ENCODE peak calls at places on chromosomes 13 and 19, in eight cellular contexts. One of them, this sample, is unnamed.

GRCh38 chr19:30135358-30135757 is 193.3 kb downstream of the URI1 start:
- DNase-seq in OCI-LY7: no peak
- DNase-seq in stimulated activated CD4-positive, alpha-beta T cell treated with anti-CD3 and anti-CD28 coated beads, TNF-alpha, amount 100 ng/mL, for 24 hours: no peak
- DNase-seq in MCF 10A: no peak
- DNase-seq in fibroblast of lung: no peak
- DNase-seq in anterior cingulate cortex: no peak
- DNase-seq in EL: no peak
- DNase-seq in cardiac fibroblast: no peak
- DNase-seq in this sample: no peak

GRCh38 chr19:15194938-15195337 is 5.9 kb downstream of the NOTCH3 start:
- DNase-seq in MCF 10A: no peak
- DNase-seq in cardiac fibroblast: peak; percentile 48
- DNase-seq in OCI-LY7: no peak
- DNase-seq in anterior cingulate cortex: peak; percentile 27
- DNase-seq in fibroblast of lung: no peak
- DNase-seq in EL: peak; percentile 42
- DNase-seq in stimulated activated CD4-positive, alpha-beta T cell treated with anti-CD3 and anti-CD28 coated beads, TNF-alpha, amount 100 ng/mL, for 24 hours: no peak
- DNase-seq in this sample: no peak

GRCh38 chr13:69970521-69970920 is 137.1 kb upstream of the ATXN8OS start:
- DNase-seq in MCF 10A: peak; percentile 8
- DNase-seq in cardiac fibroblast: peak; percentile 5
- DNase-seq in EL: no peak
- DNase-seq in anterior cingulate cortex: no peak
- DNase-seq in OCI-LY7: no peak
- DNase-seq in fibroblast of lung: no peak
- DNase-seq in stimulated activated CD4-positive, alpha-beta T cell treated with anti-CD3 and anti-CD28 coated beads, TNF-alpha, amount 100 ng/mL, for 24 hours: no peak
- DNase-seq in this sample: no peak

GRCh38 chr13:106297283-106297682 is 238.2 kb downstream of the EFNB2 start:
- DNase-seq in anterior cingulate cortex: no peak
- DNase-seq in cardiac fibroblast: no peak
- DNase-seq in MCF 10A: no peak
- DNase-seq in stimulated activated CD4-positive, alpha-beta T cell treated with anti-CD3 and anti-CD28 coated beads, TNF-alpha, amount 100 ng/mL, for 24 hours: no peak
- DNase-seq in OCI-LY7: no peak
- DNase-seq in fibroblast of lung: no peak
- DNase-seq in EL: no peak
- DNase-seq in this sample: no peak

GRCh38 chr19:10270180-10270615 is 722 bp upstream of the ICAM1 start:
- DNase-seq in MCF 10A: peak; percentile 25
- DNase-seq in cardiac fibroblast: no peak
- DNase-seq in OCI-LY7: no peak
- DNase-seq in stimulated activated CD4-positive, alpha-beta T cell treated with anti-CD3 and anti-CD28 coated beads, TNF-alpha, amount 100 ng/mL, for 24 hours: no peak
- DNase-seq in fibroblast of lung: no peak
- DNase-seq in EL: peak; percentile 62
- DNase-seq in anterior cingulate cortex: no peak
- DNase-seq in this sample: peak; percentile 35

GRCh38 chr13:108326318-108326717 is 56.8 kb downstream of the TNFSF13B start:
- DNase-seq in anterior cingulate cortex: no peak
- DNase-seq in MCF 10A: no peak
- DNase-seq in OCI-LY7: peak; percentile 66
- DNase-seq in fibroblast of lung: no peak
- DNase-seq in EL: no peak
- DNase-seq in cardiac fibroblast: no peak
- DNase-seq in stimulated activated CD4-positive, alpha-beta T cell treated with anti-CD3 and anti-CD28 coated beads, TNF-alpha, amount 100 ng/mL, for 24 hours: no peak
- DNase-seq in this sample: no peak

GRCh38 chr13:27926644-27927434 is 7.0 kb downstream of the PDX1 start:
- DNase-seq in OCI-LY7: no peak
- DNase-seq in stimulated activated CD4-positive, alpha-beta T cell treated with anti-CD3 and anti-CD28 coated beads, TNF-alpha, amount 100 ng/mL, for 24 hours: no peak
- DNase-seq in cardiac fibroblast: no peak
- DNase-seq in MCF 10A: no peak
- DNase-seq in EL: no peak
- DNase-seq in anterior cingulate cortex: no peak
- DNase-seq in fibroblast of lung: no peak
- DNase-seq in this sample: no peak

GRCh38 chr19:10718205-10719196 is 622 bp downstream of the DNM2 start:
- DNase-seq in anterior cingulate cortex: no peak
- DNase-seq in stimulated activated CD4-positive, alpha-beta T cell treated with anti-CD3 and anti-CD28 coated beads, TNF-alpha, amount 100 ng/mL, for 24 hours: peak; percentile 27
- DNase-seq in cardiac fibroblast: peak; percentile 40
- DNase-seq in EL: no peak
- DNase-seq in fibroblast of lung: peak; percentile 21
- DNase-seq in OCI-LY7: peak; percentile 63
- DNase-seq in MCF 10A: peak; percentile 35
- DNase-seq in this sample: no peak

GRCh38 chr13:79541426-79542049 is 60.6 kb downstream of the NDFIP2 start:
- DNase-seq in fibroblast of lung: peak; percentile 76
- DNase-seq in cardiac fibroblast: peak; percentile 83
- DNase-seq in stimulated activated CD4-positive, alpha-beta T cell treated with anti-CD3 and anti-CD28 coated beads, TNF-alpha, amount 100 ng/mL, for 24 hours: no peak
- DNase-seq in anterior cingulate cortex: no peak
- DNase-seq in OCI-LY7: peak; percentile 61
- DNase-seq in EL: peak; percentile 62
- DNase-seq in MCF 10A: peak; percentile 66
- DNase-seq in this sample: no peak

This sample was measured in tibial nerve.